ENCODE peak calls at places on chromosomes 12 and 14, in six cellular contexts. H is GM23248, P is neural progenitor cell, R is A549, U is keratinocyte, B is IMR-90. C is an unnamed sample.

GRCh38 chr12:72207094-72207493 is 65.1 kb upstream of the TRHDE start:
- DNase-seq in B (no peak), P (peak), R (no peak), H (no peak), U (no peak), C (no peak)

GRCh38 chr12:100555722-100556121 is 17.8 kb upstream of the GAS2L3 start:
- DNase-seq in H (peak), B (peak), P (no peak), R (no peak), U (no peak), C (no peak)

GRCh38 chr12:48441122-48441521 is 31.2 kb upstream of the ANP32D start:
- DNase-seq in R (no peak), H (no peak), U (no peak), P (peak), B (no peak), C (no peak)

GRCh38 chr14:81309511-81309910 is 88.8 kb upstream of the GTF2A1 start:
- DNase-seq in R (no peak), U (no peak), H (no peak), B (no peak), P (no peak), C (no peak)

GRCh38 chr14:40074169-40074568 is 641.9 kb upstream of the FBXO33 start:
- DNase-seq in R (no peak), B (no peak), P (no peak), U (no peak), H (no peak), C (no peak)

GRCh38 chr12:91588874-91589454 is 406.3 kb upstream of the DCN start:
- DNase-seq in P (no peak), B (no peak), H (no peak), R (no peak), U (no peak), C (no peak)

GRCh38 chr12:49706351-49707126 is 666 bp downstream of the FMNL3 start:
- DNase-seq in R (no peak), U (no peak), H (peak), P (peak), B (peak), C (no peak)

GRCh38 chr14:89226789-89227489 is 190.1 kb downstream of the FOXN3 start:
- DNase-seq in B (no peak), H (no peak), P (no peak), U (no peak), R (no peak), C (no peak)

GRCh38 chr12:58509116-58509885 is 411.0 kb downstream of the LRIG3 start:
- DNase-seq in H (peak), B (peak), R (peak), U (no peak), P (no peak), C (no peak)

GRCh38 chr12:701896-702539 is 38.8 kb upstream of the NINJ2 start:
- DNase-seq in P (no peak), B (no peak), U (no peak), H (no peak), R (no peak), C (no peak)

GRCh38 chr14:51574009-51574408 is 77.7 kb upstream of the FRMD6 start:
- DNase-seq in P (no peak), B (no peak), H (no peak), U (no peak), R (no peak), C (no peak)

GRCh38 chr14:68638056-68638816 is 154.6 kb downstream of the ZFP36L1 start:
- DNase-seq in P (no peak), R (no peak), U (no peak), B (peak), H (no peak), C (no peak)

GRCh38 chr12:7118914-7119313 is 9.8 kb downstream of the RBP5 start:
- DNase-seq in P (no peak), B (no peak), U (no peak), R (no peak), H (no peak), C (no peak)

GRCh38 chr12:27733052-27733656 is 22.5 kb downstream of the MRPS35 start:
- DNase-seq in P (peak), U (no peak), B (peak), R (peak), H (peak), C (peak)

GRCh38 chr12:98951401-98951800 is 306.3 kb downstream of the APAF1 start:
- DNase-seq in R (no peak), P (no peak), H (no peak), U (no peak), B (no peak), C (no peak)

GRCh38 chr14:75711134-75711795 is 50.2 kb downstream of the TTLL5 start:
- DNase-seq in B (peak), P (peak), R (peak), H (peak), U (no peak), C (no peak)

GRCh38 chr12:54385251-54385914 is 850 bp upstream of the ZNF385A start:
- DNase-seq in P (peak), R (no peak), U (no peak), B (no peak), H (no peak), C (no peak)

GRCh38 chr14:73491256-73491976 is 683 bp downstream of the RIOX1 start:
- DNase-seq in H (peak), B (peak), U (no peak), R (peak), P (peak), C (peak)

GRCh38 chr12:125470838-125471775 is 405.9 kb downstream of the AACS start:
- DNase-seq in R (no peak), B (no peak), P (no peak), H (no peak), U (no peak), C (no peak)

GRCh38 chr12:96513166-96513565 is 23.8 kb downstream of the CFAP54 start:
- DNase-seq in H (no peak), P (no peak), U (no peak), B (no peak), R (no peak), C (no peak)

GRCh38 chr14:79916281-79916680 is 295.0 kb downstream of the DIO2 start:
- DNase-seq in B (no peak), R (no peak), U (no peak), H (no peak), P (no peak), C (no peak)

GRCh38 chr14:79914595-79914994 is 296.7 kb downstream of the DIO2 start:
- DNase-seq in H (no peak), P (no peak), B (no peak), R (no peak), U (no peak), C (no peak)

GRCh38 chr14:79915411-79915810 is 295.9 kb downstream of the DIO2 start:
- DNase-seq in P (no peak), H (no peak), R (no peak), B (no peak), U (no peak), C (no peak)

GRCh38 chr14:79910086-79910485 is 301.2 kb downstream of the DIO2 start:
- DNase-seq in B (no peak), R (no peak), H (no peak), P (no peak), U (no peak), C (no peak)

DNA sequence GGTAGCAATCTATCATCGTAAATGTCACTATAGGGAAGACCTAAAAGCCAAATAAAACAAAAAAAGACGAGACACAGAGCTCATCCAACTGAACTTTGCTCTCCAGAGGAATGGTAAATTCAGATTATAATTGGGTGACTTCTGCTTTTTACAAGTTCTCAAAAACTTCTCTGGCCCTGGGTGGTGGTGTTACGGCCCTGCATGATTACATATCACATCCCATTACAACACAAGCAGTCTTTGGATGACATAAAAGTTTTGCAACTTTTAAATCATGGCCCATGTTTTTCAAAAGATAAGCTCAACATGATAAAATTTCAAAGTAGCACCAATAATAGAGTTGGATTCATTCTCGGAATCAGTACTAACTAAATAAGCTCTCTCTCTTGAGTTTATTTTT is 299.5 kb downstream of the DIO2 start:
- DNase-seq in B (no peak), P (no peak), U (no peak), H (no peak), R (no peak), C (no peak)
- H3K4me2 ChIP-seq in B (no peak), P (no peak), U (no peak), H (no peak), R (no peak), C (no peak)

GRCh38 chr14:106187176-106187670 is 660.8 kb downstream of the TMEM121 start:
- DNase-seq in H (no peak), B (no peak), R (no peak), U (no peak), P (no peak), C (no peak)
- H3K4me2 ChIP-seq in H (no peak), B (no peak), R (no peak), U (no peak), P (no peak), C (no peak)

GRCh38 chr14:52778702-52779101 is 12.7 kb downstream of the GNPNAT1 start:
- DNase-seq in U (no peak), P (no peak), B (no peak), R (no peak), H (no peak), C (no peak)

GRCh38 chr14:52780893-52781292 is 10.5 kb downstream of the GNPNAT1 start:
- DNase-seq in R (no peak), B (no peak), P (no peak), U (no peak), H (no peak), C (no peak)

GRCh38 chr14:52781629-52782028 is 9.8 kb downstream of the GNPNAT1 start:
- DNase-seq in R (no peak), B (no peak), H (no peak), P (no peak), U (no peak), C (no peak)

GRCh38 chr14:52776816-52777215 is 14.6 kb downstream of the GNPNAT1 start:
- DNase-seq in P (no peak), B (no peak), R (no peak), H (no peak), U (no peak), C (no peak)
- H3K4me2 ChIP-seq in P (no peak), B (no peak), R (no peak), H (no peak), U (no peak), C (no peak)

GRCh38 chr14:95301527-95302187 is 18.1 kb downstream of the CLMN start:
- DNase-seq in R (no peak), P (no peak), B (no peak), H (no peak), U (no peak), C (no peak)
- H3K4me2 ChIP-seq in R (no peak), P (no peak), B (no peak), H (no peak), U (no peak), C (no peak)

GRCh38 chr14:105570482-105570881 is 44.1 kb downstream of the TMEM121 start:
- DNase-seq in H (no peak), P (no peak), U (no peak), R (no peak), B (no peak), C (no peak)
- H3K4me2 ChIP-seq in H (no peak), P (no peak), U (no peak), R (no peak), B (no peak), C (no peak)

GRCh38 chr12:94971923-94972322 is 31.6 kb downstream of the NDUFA12 start:
- DNase-seq in H (no peak), P (no peak), R (no peak), U (no peak), B (no peak), C (no peak)

GRCh38 chr12:94972795-94973194 is 30.7 kb downstream of the NDUFA12 start:
- DNase-seq in H (no peak), R (no peak), B (no peak), U (no peak), P (no peak), C (no peak)

GRCh38 chr12:94973202-94973601 is 30.3 kb downstream of the NDUFA12 start:
- DNase-seq in R (no peak), H (no peak), B (peak), P (no peak), U (no peak), C (no peak)

GRCh38 chr12:94969424-94969823 is 34.1 kb downstream of the NDUFA12 start:
- DNase-seq in H (no peak), P (no peak), R (no peak), B (no peak), U (no peak), C (no peak)

GRCh38 chr12:94970560-94970959 is 32.9 kb downstream of the NDUFA12 start:
- DNase-seq in U (no peak), B (no peak), R (no peak), P (no peak), H (no peak), C (no peak)
- H3K4me2 ChIP-seq in U (no peak), B (no peak), R (no peak), P (no peak), H (no peak), C (no peak)

DNA sequence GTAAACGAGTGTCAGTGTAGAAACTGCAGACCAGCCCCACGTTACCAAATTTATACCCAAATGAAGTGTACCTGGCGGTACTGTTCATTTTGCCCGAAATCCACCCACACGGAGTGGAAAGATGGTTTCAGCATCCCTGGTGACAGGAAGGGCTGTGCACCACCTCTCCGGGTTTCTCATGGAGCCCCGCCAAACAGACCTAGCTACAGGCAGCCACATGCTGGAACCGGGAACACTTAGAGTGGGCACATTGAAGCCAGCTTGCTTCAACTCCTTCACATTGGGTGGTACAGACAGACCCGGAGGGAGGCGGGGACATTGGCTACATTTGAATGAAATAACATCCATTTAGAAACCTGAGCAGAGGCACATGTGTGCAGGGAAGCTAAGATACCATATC is 84.4 kb downstream of the PPP2R5C start:
- DNase-seq in U (no peak), P (no peak), B (no peak), R (no peak), H (no peak), C (no peak)
- H3K4me2 ChIP-seq in U (no peak), P (no peak), B (no peak), R (no peak), H (no peak), C (no peak)

GRCh38 chr14:53932966-53933365 is 23.7 kb downstream of the BMP4 start:
- DNase-seq in P (no peak), H (no peak), B (no peak), R (no peak), U (no peak), C (no peak)
- H3K4me2 ChIP-seq in P (no peak), H (no peak), B (no peak), R (no peak), U (no peak), C (no peak)

DNA sequence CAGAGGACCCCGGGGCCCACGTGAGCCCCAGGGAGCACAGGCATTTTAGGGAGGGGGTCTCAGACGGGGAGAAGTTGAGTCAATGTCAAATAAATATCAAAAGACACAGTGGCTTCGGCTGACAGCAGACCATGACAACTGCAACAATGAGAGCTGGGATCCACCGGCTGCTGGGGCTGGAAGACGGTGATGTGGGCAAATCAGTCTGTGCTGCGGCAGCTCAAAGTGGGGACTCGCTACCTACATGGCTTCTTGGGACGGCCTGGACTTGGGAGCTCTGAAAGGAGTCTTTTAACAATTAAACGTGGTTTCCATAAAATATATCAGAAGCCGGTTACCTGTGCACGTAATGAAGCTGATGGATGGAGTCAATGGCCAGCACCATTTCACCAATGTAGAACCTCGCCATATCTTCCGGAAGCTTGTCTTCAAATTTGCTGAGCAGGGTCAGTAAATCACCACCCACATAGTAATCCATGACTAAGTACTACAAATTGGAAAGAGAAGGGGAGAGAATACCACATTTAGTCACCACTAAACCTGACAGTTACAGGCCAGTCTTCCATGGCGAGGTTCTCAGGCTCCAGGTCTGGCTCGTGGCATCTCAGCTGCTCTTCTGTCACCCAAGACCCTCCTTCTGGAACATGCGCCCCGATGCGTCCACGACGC is 58.0 kb downstream of the CDC42BPB start:
- DNase-seq in R (no peak), U (no peak), H (peak), P (no peak), B (peak), C (no peak)
- H3K4me2 ChIP-seq in R (no peak), U (no peak), H (no peak), P (no peak), B (no peak), C (no peak)